ENCODE peak calls at places on chromosomes 2 and 18, in four cellular contexts. One of them, this sample, is unnamed.

GRCh38 chr18:46374850-46375249 is 270.7 kb downstream of the HAUS1 start:
- DNase-seq in BJ: no peak
- DNase-seq in gastrocnemius medialis: no peak
- DNase-seq in NB4: no peak
- DNase-seq in this sample: no peak

GRCh38 chr2:157413342-157414035 is 30.4 kb downstream of the CYTIP start:
- DNase-seq in BJ: no peak
- DNase-seq in gastrocnemius medialis: no peak
- DNase-seq in NB4: no peak
- DNase-seq in this sample: peak

GRCh38 chr2:43311276-43311675 is 84.9 kb upstream of the ZFP36L2 start:
- DNase-seq in BJ: no peak
- DNase-seq in gastrocnemius medialis: no peak
- DNase-seq in NB4: no peak
- DNase-seq in this sample: no peak

GRCh38 chr2:195312662-195313061 is 344.4 kb upstream of the SLC39A10 start:
- DNase-seq in BJ: no peak
- DNase-seq in gastrocnemius medialis: no peak
- DNase-seq in NB4: peak
- DNase-seq in this sample: peak

GRCh38 chr18:32735781-32736180 is 37.0 kb downstream of the KLHL14 start:
- DNase-seq in BJ: no peak
- DNase-seq in gastrocnemius medialis: no peak
- DNase-seq in NB4: no peak
- DNase-seq in this sample: no peak

GRCh38 chr2:25030702-25031101 is 11.2 kb upstream of the EFR3B start:
- DNase-seq in BJ: no peak
- DNase-seq in gastrocnemius medialis: no peak
- DNase-seq in NB4: peak
- DNase-seq in this sample: no peak

GRCh38 chr2:85886141-85886540 is 2.6 kb downstream of the ST3GAL5 start:
- DNase-seq in BJ: no peak
- DNase-seq in gastrocnemius medialis: no peak
- DNase-seq in NB4: no peak
- DNase-seq in this sample: no peak

GRCh38 chr18:41845563-41845962 is 109.5 kb upstream of the PIK3C3 start:
- DNase-seq in BJ: no peak
- DNase-seq in gastrocnemius medialis: no peak
- DNase-seq in NB4: no peak
- DNase-seq in this sample: no peak

GRCh38 chr2:160719116-160719515 is 225.5 kb upstream of the RBMS1 start:
- DNase-seq in BJ: no peak
- DNase-seq in gastrocnemius medialis: no peak
- DNase-seq in NB4: no peak
- DNase-seq in this sample: no peak

GRCh38 chr2:33062665-33063249 is 116.0 kb downstream of the LTBP1 start:
- DNase-seq in BJ: no peak
- DNase-seq in gastrocnemius medialis: no peak
- DNase-seq in NB4: no peak
- DNase-seq in this sample: no peak

GRCh38 chr2:226185613-226186211 is 613.9 kb downstream of the IRS1 start:
- DNase-seq in BJ: peak
- DNase-seq in gastrocnemius medialis: no peak
- DNase-seq in NB4: peak
- DNase-seq in this sample: no peak

GRCh38 chr18:8480506-8481328 is 128.5 kb upstream of the RAB12 start:
- DNase-seq in BJ: no peak
- DNase-seq in gastrocnemius medialis: no peak
- DNase-seq in NB4: peak
- DNase-seq in this sample: peak

GRCh38 chr2:74255660-74256228 is 57.3 kb downstream of the MTHFD2 start:
- DNase-seq in BJ: no peak
- DNase-seq in gastrocnemius medialis: no peak
- DNase-seq in NB4: no peak
- DNase-seq in this sample: no peak

GRCh38 chr2:98647636-98648035 is 39.2 kb downstream of the UNC50 start:
- DNase-seq in BJ: no peak
- DNase-seq in gastrocnemius medialis: no peak
- DNase-seq in NB4: no peak
- DNase-seq in this sample: no peak

GRCh38 chr2:185130685-185131084 is 532.4 kb downstream of the ZNF804A start:
- DNase-seq in BJ: no peak
- DNase-seq in gastrocnemius medialis: no peak
- DNase-seq in NB4: no peak
- DNase-seq in this sample: no peak

GRCh38 chr2:217520361-217521010 is 482.3 kb downstream of the TNS1 start:
- DNase-seq in BJ: peak
- DNase-seq in gastrocnemius medialis: no peak
- DNase-seq in NB4: no peak
- DNase-seq in this sample: no peak

GRCh38 chr2:1709970-1710560 is 34.2 kb downstream of the PXDN start:
- DNase-seq in BJ: no peak
- DNase-seq in gastrocnemius medialis: no peak
- DNase-seq in NB4: no peak
- DNase-seq in this sample: no peak

GRCh38 chr18:50061876-50062517 is 132.9 kb downstream of the MYO5B start:
- DNase-seq in BJ: no peak
- DNase-seq in gastrocnemius medialis: no peak
- DNase-seq in NB4: no peak
- DNase-seq in this sample: no peak

GRCh38 chr2:122651236-122651635 is 895.8 kb downstream of the TSN start:
- DNase-seq in BJ: no peak
- DNase-seq in gastrocnemius medialis: no peak
- DNase-seq in NB4: no peak
- DNase-seq in this sample: no peak

GRCh38 chr18:39313992-39314391 is 1748.4 kb upstream of the CELF4 start:
- DNase-seq in BJ: no peak
- DNase-seq in gastrocnemius medialis: no peak
- DNase-seq in NB4: no peak
- DNase-seq in this sample: no peak

GRCh38 chr18:58618822-58619553 is 9.9 kb downstream of the ALPK2 start:
- DNase-seq in BJ: no peak
- DNase-seq in gastrocnemius medialis: no peak
- DNase-seq in NB4: no peak
- DNase-seq in this sample: no peak

GRCh38 chr2:84458436-84459027 is 548 bp downstream of the SUCLG1 start:
- DNase-seq in BJ: no peak
- DNase-seq in gastrocnemius medialis: peak
- DNase-seq in NB4: peak
- DNase-seq in this sample: peak

GRCh38 chr2:23556929-23557328 is 171.9 kb downstream of the KLHL29 start:
- DNase-seq in BJ: no peak
- DNase-seq in gastrocnemius medialis: no peak
- DNase-seq in NB4: no peak
- DNase-seq in this sample: no peak

GRCh38 chr18:23938901-23939341 is 75.6 kb upstream of the TTC39C start:
- DNase-seq in BJ: no peak
- DNase-seq in gastrocnemius medialis: no peak
- DNase-seq in NB4: no peak
- DNase-seq in this sample: no peak

GRCh38 chr2:72793798-72794447 is 31.9 kb downstream of the EXOC6B start:
- DNase-seq in BJ: peak
- DNase-seq in gastrocnemius medialis: no peak
- DNase-seq in NB4: no peak
- DNase-seq in this sample: no peak

GRCh38 chr2:124755386-124755785 is 730.3 kb downstream of the CNTNAP5 start:
- DNase-seq in BJ: peak
- DNase-seq in gastrocnemius medialis: no peak
- DNase-seq in NB4: no peak
- DNase-seq in this sample: no peak

GRCh38 chr2:121479882-121480522 is 50.7 kb upstream of the RNU4ATAC start:
- DNase-seq in BJ: no peak
- DNase-seq in gastrocnemius medialis: no peak
- DNase-seq in NB4: peak
- DNase-seq in this sample: no peak
- TF ChIP-seq CTCF in BJ: peak
- TF ChIP-seq CTCF in gastrocnemius medialis: no peak
- TF ChIP-seq CTCF in NB4: peak
- TF ChIP-seq CTCF in this sample: no peak

GRCh38 chr2:10329880-10330699 is 27.4 kb downstream of the HPCAL1 start:
- DNase-seq in BJ: peak
- DNase-seq in gastrocnemius medialis: no peak
- DNase-seq in NB4: no peak
- DNase-seq in this sample: no peak
- H3K4me3 ChIP-seq in BJ: no peak
- H3K4me3 ChIP-seq in gastrocnemius medialis: peak
- H3K4me3 ChIP-seq in NB4: peak
- H3K4me3 ChIP-seq in this sample: peak

GRCh38 chr2:83320053-83320452 is 1139.0 kb downstream of the SUCLG1 start:
- DNase-seq in BJ: no peak
- DNase-seq in gastrocnemius medialis: no peak
- DNase-seq in NB4: no peak
- DNase-seq in this sample: no peak
- TF ChIP-seq CTCF in BJ: no peak
- TF ChIP-seq CTCF in gastrocnemius medialis: no peak
- TF ChIP-seq CTCF in NB4: no peak
- TF ChIP-seq CTCF in this sample: no peak

DNA sequence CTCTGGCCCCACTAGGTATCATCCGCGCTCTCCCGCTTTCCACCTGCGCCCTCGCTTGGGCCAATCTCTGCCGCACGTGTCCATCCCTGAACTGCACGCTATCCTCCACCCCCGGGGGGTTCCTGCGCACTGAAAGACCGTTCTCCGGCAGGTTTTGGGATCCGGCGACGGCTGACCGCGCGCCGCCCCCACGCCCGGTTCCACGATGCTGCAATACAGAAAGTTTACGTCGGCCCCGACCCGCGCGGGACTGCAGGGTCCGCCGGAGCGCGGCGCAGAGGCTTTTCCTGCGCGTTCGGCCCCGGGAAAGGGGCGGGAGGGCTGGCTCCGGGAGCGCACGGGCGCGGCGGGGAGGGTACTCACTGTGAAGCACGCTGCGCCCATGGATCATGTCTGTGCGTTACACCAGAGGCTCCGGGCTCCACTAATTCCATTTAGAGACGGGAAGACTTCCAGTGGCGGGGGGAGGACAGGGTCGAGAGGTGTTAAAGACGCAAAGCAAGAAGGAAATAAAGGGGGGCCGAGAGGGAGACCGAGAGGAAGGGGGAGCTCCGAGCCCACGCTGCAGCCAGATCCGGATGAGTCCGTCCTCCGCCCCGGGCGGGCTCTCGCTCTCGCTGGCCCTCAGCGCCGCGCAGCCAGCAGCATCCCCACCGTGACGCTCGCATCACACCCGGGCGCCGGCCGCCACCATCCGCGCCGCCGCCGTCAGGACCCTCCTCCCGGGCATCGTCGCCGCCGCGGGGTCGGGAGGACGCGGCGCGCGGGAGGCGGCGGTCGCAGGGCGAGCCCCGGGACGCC is 686 bp downstream of the NETO1 start:
- DNase-seq in BJ: no peak
- DNase-seq in gastrocnemius medialis: no peak
- DNase-seq in NB4: no peak
- DNase-seq in this sample: no peak
- H3K4me3 ChIP-seq in BJ: peak
- H3K4me3 ChIP-seq in gastrocnemius medialis: no peak
- H3K4me3 ChIP-seq in NB4: no peak
- H3K4me3 ChIP-seq in this sample: no peak

GRCh38 chr2:149038442-149039212 is at the start of gene LYPD6B:
- DNase-seq in BJ: no peak
- DNase-seq in gastrocnemius medialis: no peak
- DNase-seq in NB4: peak
- DNase-seq in this sample: peak
- TF ChIP-seq CTCF in BJ: peak
- TF ChIP-seq CTCF in gastrocnemius medialis: no peak
- TF ChIP-seq CTCF in NB4: no peak
- TF ChIP-seq CTCF in this sample: peak

GRCh38 chr2:120939595-120940318 is 204.1 kb downstream of the GLI2 start:
- DNase-seq in BJ: peak
- DNase-seq in gastrocnemius medialis: no peak
- DNase-seq in NB4: peak
- DNase-seq in this sample: no peak
- H3K4me3 ChIP-seq in BJ: no peak
- H3K4me3 ChIP-seq in gastrocnemius medialis: no peak
- H3K4me3 ChIP-seq in NB4: no peak
- H3K4me3 ChIP-seq in this sample: no peak

GRCh38 chr2:238513346-238513745 is 86.6 kb downstream of the ASB1 start:
- DNase-seq in BJ: no peak
- DNase-seq in gastrocnemius medialis: no peak
- DNase-seq in NB4: peak
- DNase-seq in this sample: peak
- TF ChIP-seq CTCF in BJ: peak
- TF ChIP-seq CTCF in gastrocnemius medialis: peak
- TF ChIP-seq CTCF in NB4: peak
- TF ChIP-seq CTCF in this sample: peak

GRCh38 chr2:152336854-152337510 is 2.0 kb downstream of the FMNL2 start:
- DNase-seq in BJ: no peak
- DNase-seq in gastrocnemius medialis: peak
- DNase-seq in NB4: peak
- DNase-seq in this sample: no peak
- H3K4me3 ChIP-seq in BJ: peak
- H3K4me3 ChIP-seq in gastrocnemius medialis: peak
- H3K4me3 ChIP-seq in NB4: no peak
- H3K4me3 ChIP-seq in this sample: no peak

GRCh38 chr2:200702646-200703118 is 109.0 kb upstream of the BZW1 start:
- DNase-seq in BJ: no peak
- DNase-seq in gastrocnemius medialis: no peak
- DNase-seq in NB4: no peak
- DNase-seq in this sample: peak

GRCh38 chr2:200703926-200704637 is 107.6 kb upstream of the BZW1 start:
- DNase-seq in BJ: no peak
- DNase-seq in gastrocnemius medialis: no peak
- DNase-seq in NB4: no peak
- DNase-seq in this sample: no peak

GRCh38 chr2:200702044-200702443 is 109.7 kb upstream of the BZW1 start:
- DNase-seq in BJ: no peak
- DNase-seq in gastrocnemius medialis: no peak
- DNase-seq in NB4: no peak
- DNase-seq in this sample: no peak

GRCh38 chr2:200703132-200703925 is 108.4 kb upstream of the BZW1 start:
- DNase-seq in BJ: peak
- DNase-seq in gastrocnemius medialis: no peak
- DNase-seq in NB4: peak
- DNase-seq in this sample: peak

GRCh38 chr2:200705305-200705985 is 106.3 kb upstream of the BZW1 start:
- DNase-seq in BJ: no peak
- DNase-seq in gastrocnemius medialis: no peak
- DNase-seq in NB4: no peak
- DNase-seq in this sample: no peak
- TF ChIP-seq CTCF in BJ: peak
- TF ChIP-seq CTCF in gastrocnemius medialis: no peak
- TF ChIP-seq CTCF in NB4: no peak
- TF ChIP-seq CTCF in this sample: no peak

GRCh38 chr2:148875387-148876051 is 492 bp downstream of the KIF5C start:
- DNase-seq in BJ: no peak
- DNase-seq in gastrocnemius medialis: no peak
- DNase-seq in NB4: no peak
- DNase-seq in this sample: no peak
- H3K4me3 ChIP-seq in BJ: peak
- H3K4me3 ChIP-seq in gastrocnemius medialis: peak
- H3K4me3 ChIP-seq in NB4: no peak
- H3K4me3 ChIP-seq in this sample: peak